ENCODE peak calls at places on chromosomes 13 and 19, in eight cellular contexts. N is A549, O is endothelial cell of umbilical vein, I is GM23338, R is Karpas-422, Z is mesenchymal stem cell, K is neural progenitor cell, T is PC-3. L is an unnamed sample.

GRCh38 chr19:31312004-31312403 is 37.2 kb downstream of the TSHZ3 start:
- DNase-seq in N (no peak), O (no peak), I (no peak), R (no peak), Z (peak; percentile 92), K (no peak), T (peak; percentile 10), L (peak; percentile 68)

GRCh38 chr19:10960314-10961072 is at the start of gene SMARCA4:
- DNase-seq in N (peak; percentile 95), O (peak; percentile 97), I (peak; percentile 96), R (peak; percentile 99), Z (peak; percentile 94), K (peak; percentile 100), T (peak; percentile 99), L (peak; percentile 97)

GRCh38 chr13:111559612-111560423 is 239.4 kb downstream of the TEX29 start:
- DNase-seq in N (no peak), O (no peak), I (no peak), R (no peak), Z (no peak), K (no peak), T (no peak), L (no peak)

GRCh38 chr19:50663280-50663790 is 14.1 kb downstream of the C19orf81 start:
- DNase-seq in N (peak; percentile 78), O (no peak), I (no peak), R (no peak), Z (no peak), K (no peak), T (peak; percentile 54), L (no peak)

GRCh38 chr13:66915596-66916185 is 314.4 kb downstream of the PCDH9 start:
- DNase-seq in N (peak; percentile 21), O (peak; percentile 53), I (no peak), R (no peak), Z (peak; percentile 59), K (no peak), T (peak; percentile 24), L (peak; percentile 65)

GRCh38 chr13:91922969-91923592 is 524.7 kb downstream of the GPC5 start:
- DNase-seq in N (no peak), O (no peak), I (peak; percentile 72), R (no peak), Z (no peak), K (peak; percentile 25), T (no peak), L (peak; percentile 3)

GRCh38 chr13:36297600-36298338 is at the start of gene CCDC169:
- DNase-seq in N (peak; percentile 42), O (peak; percentile 85), I (peak; percentile 96), R (no peak), Z (peak; percentile 79), K (peak; percentile 84), T (peak; percentile 44), L (peak; percentile 67)

GRCh38 chr13:78121001-78121400 is 202.4 kb upstream of the EDNRB start:
- DNase-seq in N (no peak), O (no peak), I (peak; percentile 16), R (no peak), Z (no peak), K (no peak), T (peak; percentile 5), L (no peak)

GRCh38 chr19:36436531-36436930 is 18.1 kb upstream of the ZFP82 start:
- DNase-seq in N (peak; percentile 38), O (no peak), I (peak; percentile 77), R (peak; percentile 73), Z (no peak), K (peak; percentile 4), T (peak; percentile 3), L (no peak)

GRCh38 chr19:3285647-3286176 is 61.3 kb downstream of the CELF5 start:
- DNase-seq in N (no peak), O (no peak), I (peak; percentile 93), R (no peak), Z (no peak), K (no peak), T (no peak), L (peak; percentile 5)

GRCh38 chr13:99922631-99923404 is 48.7 kb downstream of the ZIC5 start:
- DNase-seq in N (no peak), O (no peak), I (no peak), R (no peak), Z (no peak), K (no peak), T (no peak), L (no peak)

GRCh38 chr13:113586661-113587479 is 2.3 kb downstream of the TFDP1 start:
- DNase-seq in N (no peak), O (no peak), I (no peak), R (no peak), Z (no peak), K (no peak), T (no peak), L (no peak)

GRCh38 chr19:9427941-9428340 is 7.4 kb downstream of the ZNF266 start:
- DNase-seq in N (no peak), O (no peak), I (peak; percentile 3), R (no peak), Z (no peak), K (no peak), T (no peak), L (no peak)

GRCh38 chr19:19026299-19026971 is 6.9 kb downstream of the SUGP2 start:
- DNase-seq in N (peak; percentile 20), O (no peak), I (peak; percentile 27), R (peak; percentile 58), Z (no peak), K (peak; percentile 7), T (no peak), L (no peak)

GRCh38 chr13:93496985-93497673 is 270.5 kb downstream of the GPC6 start:
- DNase-seq in N (no peak), O (no peak), I (no peak), R (no peak), Z (peak; percentile 64), K (peak; percentile 11), T (no peak), L (no peak)

GRCh38 chr13:96053003-96053703 is at the start of gene UGGT2:
- DNase-seq in N (peak; percentile 92), O (peak; percentile 94), I (peak; percentile 90), R (peak; percentile 96), Z (peak; percentile 96), K (peak; percentile 90), T (peak; percentile 91), L (peak; percentile 93)

GRCh38 chr13:114088863-114089262 is 43.6 kb downstream of the RASA3 start:
- DNase-seq in N (no peak), O (no peak), I (no peak), R (no peak), Z (no peak), K (no peak), T (no peak), L (no peak)

GRCh38 chr19:35389192-35389861 is 18.5 kb downstream of the GPR42 start:
- DNase-seq in N (no peak), O (no peak), I (no peak), R (no peak), Z (no peak), K (no peak), T (no peak), L (no peak)

GRCh38 chr19:33861950-33862349 is 65.3 kb downstream of the KCTD15 start:
- DNase-seq in N (no peak), O (no peak), I (no peak), R (no peak), Z (no peak), K (no peak), T (no peak), L (no peak)

GRCh38 chr13:80742027-80742426 is 401.1 kb upstream of the SPRY2 start:
- DNase-seq in N (no peak), O (peak; percentile 66), I (no peak), R (no peak), Z (peak; percentile 36), K (no peak), T (no peak), L (no peak)

GRCh38 chr13:39600766-39601165 is 2.2 kb downstream of the LHFPL6 start:
- DNase-seq in N (peak; percentile 2), O (no peak), I (peak; percentile 70), R (no peak), Z (peak; percentile 33), K (peak; percentile 62), T (no peak), L (no peak)

GRCh38 chr13:109720758-109721184 is 65.6 kb downstream of the IRS2 start:
- DNase-seq in N (peak; percentile 61), O (no peak), I (no peak), R (no peak), Z (no peak), K (no peak), T (no peak), L (no peak)

GRCh38 chr19:38164526-38164925 is 59.5 kb downstream of the DPF1 start:
- DNase-seq in N (no peak), O (no peak), I (no peak), R (no peak), Z (no peak), K (no peak), T (no peak), L (no peak)

GRCh38 chr19:28744014-28744413 is 468.9 kb downstream of the UQCRFS1 start:
- DNase-seq in N (no peak), O (no peak), I (no peak), R (no peak), Z (no peak), K (no peak), T (no peak), L (no peak)

GRCh38 chr19:44808463-44809371 is at the start of gene BCAM:
- DNase-seq in N (peak; percentile 53), O (peak; percentile 49), I (peak; percentile 83), R (no peak), Z (peak; percentile 73), K (peak; percentile 91), T (peak; percentile 58), L (peak; percentile 64)

GRCh38 chr13:65260938-65261880 is 1968.9 kb downstream of the PCDH9 start:
- DNase-seq in N (no peak), O (peak; percentile 54), I (no peak), R (peak; percentile 44), Z (peak; percentile 24), K (no peak), T (no peak), L (peak; percentile 18)
- H3K4me3 ChIP-seq in N (no peak overlapping the region), O (peak overlapping the region; percentile 38), I (no peak overlapping the region), R (peak overlapping the region; percentile 9), Z (no peak overlapping the region), K (no peak overlapping the region), T (no peak overlapping the region), L (no peak overlapping the region)

GRCh38 chr13:33115274-33115673 is 99.1 kb downstream of the KL start:
- DNase-seq in N (no peak), O (no peak), I (no peak), R (no peak), Z (no peak), K (no peak), T (no peak), L (no peak)
- H3K4me1 ChIP-seq in N (peaks cover 25% of the 10 kb centered on the region), O (peaks cover 20% of the 10 kb centered on the region), I (no peaks in the 10 kb centered on the region), R (peaks cover 34% of the 10 kb centered on the region), Z (peaks cover 18% of the 10 kb centered on the region), K (no peaks in the 10 kb centered on the region), T (peaks cover 29% of the 10 kb centered on the region), L (peaks cover 23% of the 10 kb centered on the region)

DNA sequence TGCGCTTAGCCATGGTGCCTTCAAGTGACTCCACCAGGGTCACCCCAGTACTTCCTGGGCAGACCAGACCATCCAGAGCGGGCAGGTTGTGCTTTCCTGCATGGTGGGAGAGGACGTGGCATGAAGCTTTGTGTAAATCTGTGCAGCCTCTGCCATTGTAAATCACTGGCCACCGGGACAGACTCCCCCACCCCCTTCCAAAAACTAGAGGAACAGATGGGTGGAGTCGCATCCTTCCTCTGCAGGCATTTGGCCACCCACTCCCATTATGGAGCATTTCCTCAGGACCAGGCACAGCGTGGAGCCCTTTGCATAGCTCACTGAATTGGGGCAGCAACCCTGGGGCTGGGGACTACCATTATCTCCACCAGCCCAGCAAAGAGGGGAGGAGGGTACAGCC is 8.2 kb downstream of the BCKDHA start:
- DNase-seq in N (no peak), O (no peak), I (no peak), R (no peak), Z (no peak), K (no peak), T (no peak), L (no peak)
- H3K4me2 ChIP-seq in N (no peak overlapping the region), O (no peak overlapping the region), I (no peak overlapping the region), R (no peak overlapping the region), Z (no peak overlapping the region), K (no peak overlapping the region), T (no peak overlapping the region), L (no peak overlapping the region)

GRCh38 chr19:30226464-30227070 is 145.6 kb upstream of the ZNF536 start:
- DNase-seq in N (no peak), O (no peak), I (peak; percentile 32), R (no peak), Z (no peak), K (peak; percentile 48), T (no peak), L (no peak)
- H3K4me3 ChIP-seq in N (peak overlapping the region; percentile 71), O (no peak overlapping the region), I (peak overlapping the region; percentile 73), R (peak overlapping the region; percentile 63), Z (no peak overlapping the region), K (peak overlapping the region; percentile 71), T (peak overlapping the region; percentile 67), L (peak overlapping the region; percentile 48)

L was measured in fibroblast of lung.